ENCODE peak calls at places on chromosomes 13 and 19, in four cellular contexts. One of them, this sample, is unnamed.

GRCh38 chr13:33721719-33722118 is 96.2 kb upstream of the RFC3 start:
- DNase-seq in stimulated activated CD4-positive, alpha-beta T cell treated with anti-CD3 and anti-CD28 coated beads, Interleukin-1b, Interleukin-23, amount 100 ng/mL, for 1 hour: no peak
- DNase-seq in amygdala: no peak
- DNase-seq in CD4-positive, alpha-beta memory T cell: no peak
- DNase-seq in this sample: no peak

GRCh38 chr19:33280351-33280921 is 21.9 kb downstream of the CEBPA start:
- DNase-seq in stimulated activated CD4-positive, alpha-beta T cell treated with anti-CD3 and anti-CD28 coated beads, Interleukin-1b, Interleukin-23, amount 100 ng/mL, for 1 hour: no peak
- DNase-seq in amygdala: no peak
- DNase-seq in CD4-positive, alpha-beta memory T cell: no peak
- DNase-seq in this sample: no peak

GRCh38 chr13:46665630-46666482 is 112.9 kb downstream of the LRCH1 start:
- DNase-seq in stimulated activated CD4-positive, alpha-beta T cell treated with anti-CD3 and anti-CD28 coated beads, Interleukin-1b, Interleukin-23, amount 100 ng/mL, for 1 hour: no peak
- DNase-seq in amygdala: no peak
- DNase-seq in CD4-positive, alpha-beta memory T cell: no peak
- DNase-seq in this sample: no peak

GRCh38 chr19:38735257-38735686 is 9.0 kb downstream of the CAPN12 start:
- DNase-seq in stimulated activated CD4-positive, alpha-beta T cell treated with anti-CD3 and anti-CD28 coated beads, Interleukin-1b, Interleukin-23, amount 100 ng/mL, for 1 hour: no peak
- DNase-seq in amygdala: no peak
- DNase-seq in CD4-positive, alpha-beta memory T cell: peak
- DNase-seq in this sample: no peak

GRCh38 chr19:41295506-41295905 is 14.5 kb upstream of the CCDC97 start:
- DNase-seq in stimulated activated CD4-positive, alpha-beta T cell treated with anti-CD3 and anti-CD28 coated beads, Interleukin-1b, Interleukin-23, amount 100 ng/mL, for 1 hour: no peak
- DNase-seq in amygdala: no peak
- DNase-seq in CD4-positive, alpha-beta memory T cell: no peak
- DNase-seq in this sample: no peak

GRCh38 chr13:40692946-40693345 is 26.5 kb upstream of the FOXO1 start:
- DNase-seq in stimulated activated CD4-positive, alpha-beta T cell treated with anti-CD3 and anti-CD28 coated beads, Interleukin-1b, Interleukin-23, amount 100 ng/mL, for 1 hour: no peak
- DNase-seq in amygdala: no peak
- DNase-seq in CD4-positive, alpha-beta memory T cell: no peak
- DNase-seq in this sample: no peak

GRCh38 chr19:57887195-57887941 is 1.5 kb downstream of the ZNF814 start:
- DNase-seq in stimulated activated CD4-positive, alpha-beta T cell treated with anti-CD3 and anti-CD28 coated beads, Interleukin-1b, Interleukin-23, amount 100 ng/mL, for 1 hour: no peak
- DNase-seq in amygdala: no peak
- DNase-seq in CD4-positive, alpha-beta memory T cell: no peak
- DNase-seq in this sample: no peak

GRCh38 chr19:17805427-17805826 is 10.5 kb downstream of the B3GNT3 start:
- DNase-seq in stimulated activated CD4-positive, alpha-beta T cell treated with anti-CD3 and anti-CD28 coated beads, Interleukin-1b, Interleukin-23, amount 100 ng/mL, for 1 hour: no peak
- DNase-seq in amygdala: no peak
- DNase-seq in CD4-positive, alpha-beta memory T cell: no peak
- DNase-seq in this sample: no peak

GRCh38 chr19:16582486-16583261 is 10.5 kb upstream of the SLC35E1 start:
- DNase-seq in stimulated activated CD4-positive, alpha-beta T cell treated with anti-CD3 and anti-CD28 coated beads, Interleukin-1b, Interleukin-23, amount 100 ng/mL, for 1 hour: no peak
- DNase-seq in amygdala: no peak
- DNase-seq in CD4-positive, alpha-beta memory T cell: no peak
- DNase-seq in this sample: no peak

GRCh38 chr19:51460164-51460992 is 2.1 kb upstream of the SIGLEC8 start:
- DNase-seq in stimulated activated CD4-positive, alpha-beta T cell treated with anti-CD3 and anti-CD28 coated beads, Interleukin-1b, Interleukin-23, amount 100 ng/mL, for 1 hour: no peak
- DNase-seq in amygdala: no peak
- DNase-seq in CD4-positive, alpha-beta memory T cell: no peak
- DNase-seq in this sample: no peak

GRCh38 chr19:30780032-30780431 is 407.8 kb downstream of the ZNF536 start:
- DNase-seq in stimulated activated CD4-positive, alpha-beta T cell treated with anti-CD3 and anti-CD28 coated beads, Interleukin-1b, Interleukin-23, amount 100 ng/mL, for 1 hour: no peak
- DNase-seq in amygdala: no peak
- DNase-seq in CD4-positive, alpha-beta memory T cell: no peak
- DNase-seq in this sample: no peak

GRCh38 chr19:2253106-2254051 is 2.8 kb downstream of the JSRP1 start:
- DNase-seq in stimulated activated CD4-positive, alpha-beta T cell treated with anti-CD3 and anti-CD28 coated beads, Interleukin-1b, Interleukin-23, amount 100 ng/mL, for 1 hour: no peak
- DNase-seq in amygdala: no peak
- DNase-seq in CD4-positive, alpha-beta memory T cell: peak
- DNase-seq in this sample: peak

GRCh38 chr19:30635026-30635985 is 263.1 kb downstream of the ZNF536 start:
- DNase-seq in stimulated activated CD4-positive, alpha-beta T cell treated with anti-CD3 and anti-CD28 coated beads, Interleukin-1b, Interleukin-23, amount 100 ng/mL, for 1 hour: no peak
- DNase-seq in amygdala: no peak
- DNase-seq in CD4-positive, alpha-beta memory T cell: no peak
- DNase-seq in this sample: no peak

GRCh38 chr19:18009412-18010066 is 1.6 kb downstream of the ARRDC2 start:
- DNase-seq in stimulated activated CD4-positive, alpha-beta T cell treated with anti-CD3 and anti-CD28 coated beads, Interleukin-1b, Interleukin-23, amount 100 ng/mL, for 1 hour: no peak
- DNase-seq in amygdala: no peak
- DNase-seq in CD4-positive, alpha-beta memory T cell: no peak
- DNase-seq in this sample: no peak

GRCh38 chr19:50025794-50026549 is at the start of gene ZNF473:
- DNase-seq in stimulated activated CD4-positive, alpha-beta T cell treated with anti-CD3 and anti-CD28 coated beads, Interleukin-1b, Interleukin-23, amount 100 ng/mL, for 1 hour: peak
- DNase-seq in amygdala: peak
- DNase-seq in CD4-positive, alpha-beta memory T cell: no peak
- DNase-seq in this sample: peak

GRCh38 chr13:98322091-98322718 is 145.1 kb upstream of the RNF113B start:
- DNase-seq in stimulated activated CD4-positive, alpha-beta T cell treated with anti-CD3 and anti-CD28 coated beads, Interleukin-1b, Interleukin-23, amount 100 ng/mL, for 1 hour: no peak
- DNase-seq in amygdala: no peak
- DNase-seq in CD4-positive, alpha-beta memory T cell: no peak
- DNase-seq in this sample: no peak

GRCh38 chr19:41441321-41441945 is 1.5 kb upstream of the ERICH4 start:
- DNase-seq in stimulated activated CD4-positive, alpha-beta T cell treated with anti-CD3 and anti-CD28 coated beads, Interleukin-1b, Interleukin-23, amount 100 ng/mL, for 1 hour: no peak
- DNase-seq in amygdala: no peak
- DNase-seq in CD4-positive, alpha-beta memory T cell: no peak
- DNase-seq in this sample: no peak

GRCh38 chr13:39859898-39860297 is 204.4 kb downstream of the COG6 start:
- DNase-seq in stimulated activated CD4-positive, alpha-beta T cell treated with anti-CD3 and anti-CD28 coated beads, Interleukin-1b, Interleukin-23, amount 100 ng/mL, for 1 hour: no peak
- DNase-seq in amygdala: no peak
- DNase-seq in CD4-positive, alpha-beta memory T cell: no peak
- DNase-seq in this sample: no peak

GRCh38 chr13:94706854-94707399 is 5.4 kb downstream of the SOX21 start:
- DNase-seq in stimulated activated CD4-positive, alpha-beta T cell treated with anti-CD3 and anti-CD28 coated beads, Interleukin-1b, Interleukin-23, amount 100 ng/mL, for 1 hour: no peak
- DNase-seq in amygdala: peak
- DNase-seq in CD4-positive, alpha-beta memory T cell: no peak
- DNase-seq in this sample: peak

GRCh38 chr13:82675024-82675423 is 1207.2 kb downstream of the SLITRK1 start:
- DNase-seq in stimulated activated CD4-positive, alpha-beta T cell treated with anti-CD3 and anti-CD28 coated beads, Interleukin-1b, Interleukin-23, amount 100 ng/mL, for 1 hour: no peak
- DNase-seq in amygdala: no peak
- DNase-seq in CD4-positive, alpha-beta memory T cell: no peak
- DNase-seq in this sample: no peak

GRCh38 chr19:15291089-15291488 is 41.2 kb downstream of the BRD4 start:
- DNase-seq in stimulated activated CD4-positive, alpha-beta T cell treated with anti-CD3 and anti-CD28 coated beads, Interleukin-1b, Interleukin-23, amount 100 ng/mL, for 1 hour: no peak
- DNase-seq in amygdala: no peak
- DNase-seq in CD4-positive, alpha-beta memory T cell: no peak
- DNase-seq in this sample: no peak

GRCh38 chr19:49952475-49952829 is 8.5 kb downstream of the SIGLEC11 start:
- DNase-seq in stimulated activated CD4-positive, alpha-beta T cell treated with anti-CD3 and anti-CD28 coated beads, Interleukin-1b, Interleukin-23, amount 100 ng/mL, for 1 hour: no peak
- DNase-seq in amygdala: no peak
- DNase-seq in CD4-positive, alpha-beta memory T cell: no peak
- DNase-seq in this sample: no peak

GRCh38 chr19:36115453-36116343 is at the start of gene TBCB:
- DNase-seq in stimulated activated CD4-positive, alpha-beta T cell treated with anti-CD3 and anti-CD28 coated beads, Interleukin-1b, Interleukin-23, amount 100 ng/mL, for 1 hour: peak
- DNase-seq in amygdala: no peak
- DNase-seq in CD4-positive, alpha-beta memory T cell: no peak
- DNase-seq in this sample: no peak

GRCh38 chr13:75452564-75452963 is 29.4 kb downstream of the TBC1D4 start:
- DNase-seq in stimulated activated CD4-positive, alpha-beta T cell treated with anti-CD3 and anti-CD28 coated beads, Interleukin-1b, Interleukin-23, amount 100 ng/mL, for 1 hour: no peak
- DNase-seq in amygdala: no peak
- DNase-seq in CD4-positive, alpha-beta memory T cell: no peak
- DNase-seq in this sample: no peak

GRCh38 chr13:40648841-40649240 is 17.6 kb downstream of the FOXO1 start:
- DNase-seq in stimulated activated CD4-positive, alpha-beta T cell treated with anti-CD3 and anti-CD28 coated beads, Interleukin-1b, Interleukin-23, amount 100 ng/mL, for 1 hour: no peak
- DNase-seq in amygdala: no peak
- DNase-seq in CD4-positive, alpha-beta memory T cell: no peak
- DNase-seq in this sample: no peak

GRCh38 chr19:28307460-28307859 is 905.5 kb downstream of the UQCRFS1 start:
- DNase-seq in stimulated activated CD4-positive, alpha-beta T cell treated with anti-CD3 and anti-CD28 coated beads, Interleukin-1b, Interleukin-23, amount 100 ng/mL, for 1 hour: no peak
- DNase-seq in amygdala: no peak
- DNase-seq in CD4-positive, alpha-beta memory T cell: no peak
- DNase-seq in this sample: no peak

GRCh38 chr19:57099199-57099661 is 20.6 kb upstream of the USP29 start:
- DNase-seq in stimulated activated CD4-positive, alpha-beta T cell treated with anti-CD3 and anti-CD28 coated beads, Interleukin-1b, Interleukin-23, amount 100 ng/mL, for 1 hour: peak
- DNase-seq in amygdala: peak
- DNase-seq in CD4-positive, alpha-beta memory T cell: peak
- DNase-seq in this sample: peak

GRCh38 chr13:32211788-32212187 is 103.4 kb downstream of the ZAR1L start:
- DNase-seq in stimulated activated CD4-positive, alpha-beta T cell treated with anti-CD3 and anti-CD28 coated beads, Interleukin-1b, Interleukin-23, amount 100 ng/mL, for 1 hour: no peak
- DNase-seq in amygdala: no peak
- DNase-seq in CD4-positive, alpha-beta memory T cell: no peak
- DNase-seq in this sample: no peak

GRCh38 chr13:83286737-83287136 is 595.5 kb downstream of the SLITRK1 start:
- DNase-seq in stimulated activated CD4-positive, alpha-beta T cell treated with anti-CD3 and anti-CD28 coated beads, Interleukin-1b, Interleukin-23, amount 100 ng/mL, for 1 hour: no peak
- DNase-seq in amygdala: no peak
- DNase-seq in CD4-positive, alpha-beta memory T cell: no peak
- DNase-seq in this sample: no peak

GRCh38 chr19:2716722-2717637 is 4.2 kb downstream of the DIRAS1 start:
- DNase-seq in stimulated activated CD4-positive, alpha-beta T cell treated with anti-CD3 and anti-CD28 coated beads, Interleukin-1b, Interleukin-23, amount 100 ng/mL, for 1 hour: no peak
- DNase-seq in amygdala: no peak
- DNase-seq in CD4-positive, alpha-beta memory T cell: no peak
- DNase-seq in this sample: no peak

GRCh38 chr13:102935896-102936321 is 90.1 kb downstream of the ERCC5 start:
- DNase-seq in stimulated activated CD4-positive, alpha-beta T cell treated with anti-CD3 and anti-CD28 coated beads, Interleukin-1b, Interleukin-23, amount 100 ng/mL, for 1 hour: no peak
- DNase-seq in amygdala: no peak
- DNase-seq in CD4-positive, alpha-beta memory T cell: no peak
- DNase-seq in this sample: no peak

GRCh38 chr19:3665681-3666544 is 34.4 kb downstream of the PIP5K1C start:
- DNase-seq in stimulated activated CD4-positive, alpha-beta T cell treated with anti-CD3 and anti-CD28 coated beads, Interleukin-1b, Interleukin-23, amount 100 ng/mL, for 1 hour: peak
- DNase-seq in amygdala: no peak
- DNase-seq in CD4-positive, alpha-beta memory T cell: peak
- DNase-seq in this sample: peak

GRCh38 chr13:75636339-75637095 is 387 bp downstream of the LMO7 start:
- DNase-seq in stimulated activated CD4-positive, alpha-beta T cell treated with anti-CD3 and anti-CD28 coated beads, Interleukin-1b, Interleukin-23, amount 100 ng/mL, for 1 hour: no peak
- DNase-seq in amygdala: no peak
- DNase-seq in CD4-positive, alpha-beta memory T cell: peak
- DNase-seq in this sample: no peak

GRCh38 chr13:28100149-28101121 is at the start of gene FLT3:
- DNase-seq in stimulated activated CD4-positive, alpha-beta T cell treated with anti-CD3 and anti-CD28 coated beads, Interleukin-1b, Interleukin-23, amount 100 ng/mL, for 1 hour: no peak
- DNase-seq in amygdala: no peak
- DNase-seq in CD4-positive, alpha-beta memory T cell: peak
- DNase-seq in this sample: peak